ENCODE peak calls at places on chromosomes 7 and 10, in seven cellular contexts. O, T, V, N, M, D and E are unnamed samples.

GRCh38 chr10:113907166-113907565 is 52.7 kb downstream of the NHLRC2 start:
- DNase-seq in O (peak), T (peak), V (no peak), N (peak), M (no peak), D (no peak), E (no peak)

GRCh38 chr7:25894002-25894901 is 257.7 kb upstream of the NFE2L3 start:
- DNase-seq in O (no peak), T (no peak), V (peak), N (no peak), M (no peak), D (peak), E (peak)

GRCh38 chr7:144830811-144831210 is 5.0 kb downstream of the TPK1 start:
- DNase-seq in O (peak), T (peak), V (no peak), N (no peak), M (no peak), D (no peak), E (no peak)

GRCh38 chr10:11687357-11687771 is 54.8 kb upstream of the ECHDC3 start:
- DNase-seq in O (no peak), T (peak), V (peak), N (peak), M (no peak), D (no peak), E (no peak)

GRCh38 chr10:103967433-103968142 is 648 bp downstream of the SLK start:
- DNase-seq in O (no peak), T (peak), V (peak), N (no peak), M (peak), D (no peak), E (no peak)

GRCh38 chr10:73874267-73875138 is at the start of gene CAMK2G:
- DNase-seq in O (peak), T (peak), V (peak), N (peak), M (peak), D (peak), E (peak)

GRCh38 chr7:87170828-87171227 is 18.6 kb downstream of the DMTF1 start:
- DNase-seq in O (no peak), T (no peak), V (no peak), N (no peak), M (no peak), D (no peak), E (no peak)

GRCh38 chr10:650691-651615 is 38.5 kb downstream of the DIP2C start:
- DNase-seq in O (peak), T (no peak), V (no peak), N (no peak), M (no peak), D (no peak), E (no peak)

GRCh38 chr7:94344826-94345225 is 49.9 kb upstream of the COL1A2 start:
- DNase-seq in O (peak), T (peak), V (no peak), N (no peak), M (no peak), D (no peak), E (no peak)

GRCh38 chr7:109842386-109842785 is 1248.5 kb upstream of the LRRN3 start:
- DNase-seq in O (no peak), T (no peak), V (no peak), N (no peak), M (no peak), D (no peak), E (no peak)

GRCh38 chr7:2296830-2297229 is 17.4 kb downstream of the SNX8 start:
- DNase-seq in O (no peak), T (no peak), V (no peak), N (no peak), M (no peak), D (no peak), E (no peak)

GRCh38 chr10:74799840-74800239 is 26.6 kb upstream of the KAT6B start:
- DNase-seq in O (peak), T (peak), V (no peak), N (no peak), M (no peak), D (no peak), E (no peak)

GRCh38 chr7:3095046-3095445 is 51.4 kb upstream of the CARD11 start:
- DNase-seq in O (no peak), T (no peak), V (no peak), N (no peak), M (no peak), D (no peak), E (no peak)

GRCh38 chr10:119364941-119365340 is 157.6 kb downstream of the GRK5 start:
- DNase-seq in O (peak), T (no peak), V (no peak), N (no peak), M (no peak), D (no peak), E (no peak)

GRCh38 chr7:99438573-99439480 is at the start of the genes CPSF4 and PTCD1:
- DNase-seq in O (peak), T (peak), V (peak), N (peak), M (peak), D (peak), E (peak)

GRCh38 chr10:60649485-60650271 is 128.6 kb upstream of the CDK1 start:
- DNase-seq in O (no peak), T (no peak), V (peak), N (no peak), M (no peak), D (no peak), E (no peak)

GRCh38 chr7:5437987-5438386 is 14.4 kb upstream of the TNRC18 start:
- DNase-seq in O (no peak), T (no peak), V (no peak), N (no peak), M (no peak), D (no peak), E (no peak)

GRCh38 chr7:107934991-107935770 is 44.2 kb downstream of the DLD start:
- DNase-seq in O (peak), T (peak), V (no peak), N (no peak), M (no peak), D (no peak), E (no peak)

GRCh38 chr7:155829796-155830470 is 17.7 kb upstream of the SHH start:
- DNase-seq in O (no peak), T (no peak), V (no peak), N (no peak), M (no peak), D (no peak), E (no peak)

GRCh38 chr10:688621-689426 is 644 bp downstream of the DIP2C start:
- DNase-seq in O (peak), T (peak), V (peak), N (no peak), M (peak), D (peak), E (no peak)

GRCh38 chr7:104482362-104483042 is 154.1 kb downstream of the LHFPL3 start:
- DNase-seq in O (no peak), T (no peak), V (no peak), N (no peak), M (no peak), D (no peak), E (no peak)

GRCh38 chr7:135486258-135486657 is 23.6 kb downstream of the CNOT4 start:
- DNase-seq in O (peak), T (no peak), V (no peak), N (no peak), M (no peak), D (no peak), E (no peak)

GRCh38 chr10:59227136-59227673 is 50.8 kb downstream of the PHYHIPL start:
- DNase-seq in O (no peak), T (no peak), V (peak), N (no peak), M (no peak), D (no peak), E (no peak)

GRCh38 chr10:52539463-52539862 is 225.4 kb downstream of the DKK1 start:
- DNase-seq in O (peak), T (peak), V (peak), N (no peak), M (no peak), D (no peak), E (no peak)

GRCh38 chr7:86437951-86438450 is 205.7 kb upstream of the GRM3 start:
- DNase-seq in O (no peak), T (no peak), V (no peak), N (no peak), M (no peak), D (no peak), E (no peak)

GRCh38 chr7:55533050-55533728 is 39.1 kb downstream of the VOPP1 start:
- DNase-seq in O (peak), T (peak), V (no peak), N (peak), M (no peak), D (no peak), E (no peak)

GRCh38 chr10:18659784-18660561 is 742 bp downstream of the ARL5B start:
- DNase-seq in O (peak), T (peak), V (peak), N (peak), M (no peak), D (no peak), E (peak)

GRCh38 chr7:45007106-45007505 is 7.1 kb downstream of the CCM2 start:
- DNase-seq in O (no peak), T (no peak), V (no peak), N (no peak), M (no peak), D (no peak), E (no peak)

GRCh38 chr7:99253369-99253768 is 19.3 kb upstream of the MYH16 start:
- DNase-seq in O (no peak), T (no peak), V (no peak), N (no peak), M (no peak), D (no peak), E (no peak)

GRCh38 chr7:43058271-43059066 is 54.0 kb upstream of the HECW1 start:
- DNase-seq in O (no peak), T (no peak), V (no peak), N (no peak), M (no peak), D (no peak), E (no peak)

GRCh38 chr10:71088054-71088453 is 124.3 kb upstream of the UNC5B start:
- DNase-seq in O (no peak), T (no peak), V (no peak), N (no peak), M (no peak), D (peak), E (no peak)

GRCh38 chr7:149777551-149778326 is 4.4 kb upstream of the ZNF467 start:
- DNase-seq in O (no peak), T (no peak), V (no peak), N (no peak), M (no peak), D (no peak), E (no peak)

GRCh38 chr7:129989466-129989865 is 36.7 kb upstream of the UBE2H start:
- DNase-seq in O (no peak), T (no peak), V (no peak), N (no peak), M (no peak), D (no peak), E (no peak)

GRCh38 chr7:156167987-156168386 is 355.7 kb upstream of the SHH start:
- DNase-seq in O (no peak), T (no peak), V (no peak), N (no peak), M (no peak), D (no peak), E (no peak)

GRCh38 chr10:76080991-76081390 is 649.6 kb downstream of the LRMDA start:
- DNase-seq in O (peak), T (peak), V (peak), N (no peak), M (no peak), D (no peak), E (no peak)

GRCh38 chr7:31146026-31146425 is 93.9 kb downstream of the ADCYAP1R1 start:
- DNase-seq in O (no peak), T (no peak), V (no peak), N (peak), M (no peak), D (no peak), E (no peak)

GRCh38 chr10:48582970-48583369 is 21.9 kb downstream of the ARHGAP22 start:
- DNase-seq in O (no peak), T (no peak), V (no peak), N (no peak), M (no peak), D (no peak), E (no peak)

GRCh38 chr10:131981429-131982184 is at the start of gene BNIP3:
- DNase-seq in O (peak), T (peak), V (peak), N (peak), M (peak), D (peak), E (peak)

GRCh38 chr10:131980757-131981428 is 830 bp downstream of the BNIP3 start:
- DNase-seq in O (no peak), T (peak), V (peak), N (no peak), M (no peak), D (peak), E (peak)

GRCh38 chr10:131983780-131984179 is 2.1 kb upstream of the BNIP3 start:
- DNase-seq in O (peak), T (peak), V (no peak), N (no peak), M (no peak), D (no peak), E (no peak)

GRCh38 chr10:131982796-131983195 is 1.1 kb upstream of the BNIP3 start:
- DNase-seq in O (no peak), T (no peak), V (no peak), N (no peak), M (no peak), D (no peak), E (no peak)

GRCh38 chr10:131982185-131982756 is 548 bp upstream of the BNIP3 start:
- DNase-seq in O (no peak), T (no peak), V (no peak), N (no peak), M (no peak), D (no peak), E (no peak)
- H2BK120ac ChIP-seq in O (peak), T (peak), V (no peak), N (peak), M (no peak), D (no peak), E (no peak)

GRCh38 chr7:119994928-119995327 is 278.0 kb upstream of the KCND2 start:
- DNase-seq in O (no peak), T (no peak), V (no peak), N (no peak), M (no peak), D (no peak), E (no peak)
- H2BK120ac ChIP-seq in O (no peak), T (no peak), V (no peak), N (no peak), M (no peak), D (no peak), E (no peak)

GRCh38 chr10:23422003-23422411 is 16.9 kb upstream of the OTUD1 start:
- DNase-seq in O (no peak), T (peak), V (no peak), N (peak), M (no peak), D (no peak), E (no peak)

GRCh38 chr10:23418051-23418681 is 20.7 kb upstream of the OTUD1 start:
- DNase-seq in O (no peak), T (no peak), V (peak), N (no peak), M (no peak), D (no peak), E (no peak)

GRCh38 chr10:23421397-23421796 is 17.5 kb upstream of the OTUD1 start:
- DNase-seq in O (no peak), T (no peak), V (no peak), N (no peak), M (no peak), D (peak), E (no peak)

GRCh38 chr10:23419201-23419600 is 19.7 kb upstream of the OTUD1 start:
- DNase-seq in O (no peak), T (no peak), V (no peak), N (no peak), M (no peak), D (no peak), E (no peak)

DNA sequence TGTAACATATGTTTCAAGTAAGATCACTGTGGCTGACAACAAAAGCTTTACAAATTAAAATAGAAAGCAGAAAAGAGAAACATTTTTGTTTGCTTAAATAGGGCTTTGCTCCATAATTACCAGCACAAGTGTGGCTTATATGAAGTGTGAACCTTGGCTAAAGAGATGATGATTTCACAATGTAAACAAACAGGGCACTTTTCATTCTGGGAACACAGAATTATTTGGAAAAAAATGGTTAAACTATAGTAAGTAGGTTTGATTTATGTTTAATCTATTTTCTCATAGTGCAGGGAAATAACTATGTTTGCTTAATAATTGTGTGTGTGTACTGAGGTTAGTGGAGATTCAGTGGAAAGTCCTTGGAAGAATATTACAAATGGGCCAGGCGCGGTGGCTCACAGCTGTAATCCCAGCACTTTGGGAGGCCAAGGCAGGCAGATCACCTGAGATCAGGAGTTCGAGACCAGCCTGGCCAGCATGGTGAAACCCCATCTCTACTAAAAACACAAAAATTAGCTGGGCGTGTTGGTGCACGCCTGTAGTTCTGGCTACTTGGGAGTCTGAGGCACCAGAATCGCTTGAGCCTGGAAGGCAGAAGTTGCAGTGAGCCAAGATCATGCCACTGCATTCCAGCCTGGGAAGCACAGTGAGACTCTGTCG is 19.1 kb upstream of the OTUD1 start:
- DNase-seq in O (no peak), T (no peak), V (no peak), N (no peak), M (no peak), D (no peak), E (no peak)
- H2BK120ac ChIP-seq in O (no peak), T (no peak), V (no peak), N (no peak), M (no peak), D (no peak), E (no peak)

GRCh38 chr10:95564291-95564690 is 3.1 kb upstream of the SORBS1 start:
- DNase-seq in O (no peak), T (no peak), V (no peak), N (peak), M (no peak), D (no peak), E (no peak)
- H2BK120ac ChIP-seq in O (no peak), T (no peak), V (no peak), N (no peak), M (no peak), D (no peak), E (no peak)

GRCh38 chr7:117129538-117129955 is 176.2 kb downstream of the ST7 start:
- DNase-seq in O (no peak), T (no peak), V (no peak), N (no peak), M (no peak), D (no peak), E (no peak)

GRCh38 chr7:117130262-117130661 is 177.0 kb downstream of the ST7 start:
- DNase-seq in O (no peak), T (no peak), V (no peak), N (no peak), M (no peak), D (no peak), E (no peak)

GRCh38 chr7:117126631-117127030 is 173.3 kb downstream of the ST7 start:
- DNase-seq in O (peak), T (peak), V (no peak), N (no peak), M (no peak), D (no peak), E (no peak)

GRCh38 chr7:117124585-117125220 is 171.4 kb downstream of the ST7 start:
- DNase-seq in O (peak), T (peak), V (no peak), N (peak), M (no peak), D (no peak), E (no peak)

GRCh38 chr7:117127585-117128168 is 174.4 kb downstream of the ST7 start:
- DNase-seq in O (peak), T (peak), V (peak), N (peak), M (peak), D (no peak), E (no peak)
- H2BK120ac ChIP-seq in O (no peak), T (no peak), V (no peak), N (no peak), M (no peak), D (no peak), E (no peak)

GRCh38 chr7:81632418-81632817 is 137.4 kb downstream of the HGF start:
- DNase-seq in O (peak), T (no peak), V (peak), N (no peak), M (no peak), D (no peak), E (no peak)
- H2BK120ac ChIP-seq in O (no peak), T (no peak), V (no peak), N (no peak), M (no peak), D (no peak), E (peak)

DNA sequence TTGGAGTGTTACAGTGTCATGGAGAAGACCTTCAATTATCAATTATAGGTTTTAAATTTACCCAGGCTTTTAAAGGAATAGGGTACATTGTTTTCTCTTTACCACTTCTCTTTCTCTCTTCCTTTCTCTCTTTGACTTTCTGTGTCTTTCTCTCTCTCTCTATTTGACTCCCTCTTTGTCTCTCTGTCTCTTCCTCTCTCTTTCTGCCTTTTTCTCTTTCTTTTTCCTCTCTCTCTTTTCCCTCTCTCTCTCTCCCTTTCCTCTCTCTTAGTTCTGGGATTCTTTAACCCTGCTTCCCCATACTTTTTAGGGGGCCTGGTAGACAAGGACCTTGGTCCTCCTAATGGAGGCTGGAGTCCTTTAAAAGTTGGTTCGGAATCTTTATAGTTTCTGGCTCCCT is 15.9 kb upstream of the GHITM start:
- DNase-seq in O (no peak), T (no peak), V (no peak), N (no peak), M (no peak), D (no peak), E (no peak)
- H2BK120ac ChIP-seq in O (no peak), T (no peak), V (no peak), N (no peak), M (no peak), D (no peak), E (no peak)

GRCh38 chr7:47337531-47337930 is 244.4 kb downstream of the TNS3 start:
- DNase-seq in O (no peak), T (peak), V (peak), N (no peak), M (no peak), D (no peak), E (peak)
- H2BK120ac ChIP-seq in O (no peak), T (peak), V (no peak), N (no peak), M (no peak), D (no peak), E (no peak)

DNA sequence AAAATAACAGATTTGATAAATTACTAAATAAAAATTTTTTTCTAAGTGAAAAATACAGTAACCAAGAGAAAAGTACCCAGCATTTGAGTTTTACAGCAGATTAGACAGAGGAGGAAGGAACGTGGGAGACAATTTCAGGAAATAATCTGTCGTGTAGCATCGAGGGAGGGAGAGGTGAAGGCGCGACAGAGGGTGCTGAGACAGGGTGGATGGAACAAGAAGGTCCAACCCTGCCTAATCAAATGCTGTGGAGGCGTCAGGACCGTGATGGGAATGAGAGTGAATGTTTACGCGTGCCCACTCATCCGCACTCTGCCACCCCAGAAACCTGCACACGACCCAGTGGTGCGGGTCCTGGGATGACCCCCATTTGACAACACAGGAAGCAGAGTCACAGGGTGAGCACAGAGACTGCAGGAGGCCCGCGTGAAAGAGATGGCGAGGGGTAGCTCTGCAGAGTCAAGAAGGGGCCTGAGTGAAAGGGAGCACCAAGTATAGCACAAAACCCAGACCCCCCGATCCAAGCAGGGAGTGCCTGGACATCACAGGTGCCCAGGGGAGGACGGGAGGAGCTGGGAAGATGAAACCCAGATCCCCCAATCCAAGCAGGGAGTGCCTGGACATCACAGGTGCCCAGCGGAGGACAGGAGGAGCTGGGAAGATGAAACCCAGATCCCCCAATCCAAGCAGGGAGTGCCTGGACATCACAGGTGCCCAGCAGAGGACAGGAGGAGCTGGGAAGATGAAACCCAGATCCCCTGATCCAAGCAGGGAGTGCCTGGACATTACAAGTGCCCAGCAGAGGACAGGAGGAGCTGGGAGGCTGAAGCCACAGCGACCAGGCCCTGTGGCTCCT is 558.9 kb downstream of the DNAJB6 start:
- DNase-seq in O (no peak), T (no peak), V (no peak), N (no peak), M (no peak), D (no peak), E (no peak)
- H2BK120ac ChIP-seq in O (no peak), T (no peak), V (no peak), N (no peak), M (no peak), D (no peak), E (no peak)